ENCODE peak calls at places on chromosomes 4 and X, in nine cellular contexts. G, U, C, Y, I, N, L, V and T are unnamed samples.

GRCh38 chrX:333611-334311 is 15.2 kb upstream of the GTPBP6 start:
- DNase-seq in G (no peak), U (no peak), C (no peak), Y (no peak), I (no peak), N (no peak), L (no peak), V (no peak), T (no peak)

GRCh38 chr4:141540643-141541042 is 95.7 kb upstream of the IL15 start:
- DNase-seq in G (no peak), U (no peak), C (no peak), Y (no peak), I (no peak), N (no peak), L (no peak), V (no peak), T (no peak)

GRCh38 chrX:118644378-118644777 is 83.0 kb upstream of the IL13RA1 start:
- DNase-seq in G (peak), U (no peak), C (no peak), Y (peak), I (peak), N (peak), L (no peak), V (no peak), T (no peak)

GRCh38 chr4:64230709-64231310 is 178.4 kb downstream of the TECRL start:
- DNase-seq in G (no peak), U (no peak), C (no peak), Y (peak), I (no peak), N (peak), L (no peak), V (no peak), T (no peak)

GRCh38 chrX:6729581-6729980 is 194.7 kb upstream of the VCX3A start:
- DNase-seq in G (no peak), U (no peak), C (no peak), Y (no peak), I (no peak), N (no peak), L (no peak), V (no peak), T (no peak)

GRCh38 chr4:37073226-37073840 is 171.2 kb upstream of the NWD2 start:
- DNase-seq in G (no peak), U (no peak), C (no peak), Y (no peak), I (no peak), N (no peak), L (no peak), V (no peak), T (no peak)

GRCh38 chrX:129755779-129756650 is 17.2 kb downstream of the XPNPEP2 start:
- DNase-seq in G (no peak), U (peak), C (no peak), Y (no peak), I (no peak), N (no peak), L (no peak), V (no peak), T (peak)

GRCh38 chrX:150361777-150362351 is 1.3 kb upstream of the MAMLD1 start:
- DNase-seq in G (no peak), U (no peak), C (no peak), Y (no peak), I (no peak), N (no peak), L (no peak), V (no peak), T (no peak)

GRCh38 chr4:184472540-184473264 is 1.6 kb downstream of the IRF2 start:
- DNase-seq in G (no peak), U (peak), C (peak), Y (peak), I (peak), N (peak), L (no peak), V (peak), T (no peak)

GRCh38 chr4:14902337-14902736 is 99.9 kb upstream of the CPEB2 start:
- DNase-seq in G (no peak), U (no peak), C (no peak), Y (no peak), I (no peak), N (no peak), L (no peak), V (no peak), T (no peak)

GRCh38 chr4:128528793-128529553 is 241.4 kb upstream of the PGRMC2 start:
- DNase-seq in G (no peak), U (no peak), C (no peak), Y (peak), I (peak), N (peak), L (no peak), V (no peak), T (no peak)

GRCh38 chr4:185005209-185005819 is 13.0 kb upstream of the HELT start:
- DNase-seq in G (peak), U (peak), C (peak), Y (peak), I (peak), N (peak), L (peak), V (peak), T (peak)

GRCh38 chr4:40124690-40125089 is 68.0 kb downstream of the N4BP2 start:
- DNase-seq in G (no peak), U (peak), C (no peak), Y (no peak), I (no peak), N (no peak), L (no peak), V (no peak), T (peak)

GRCh38 chr4:140697709-140698560 is 58.2 kb downstream of the TBC1D9 start:
- DNase-seq in G (no peak), U (no peak), C (no peak), Y (no peak), I (no peak), N (no peak), L (no peak), V (no peak), T (no peak)

GRCh38 chrX:130680164-130681035 is 222.6 kb downstream of the ENOX2 start:
- DNase-seq in G (no peak), U (no peak), C (no peak), Y (no peak), I (peak), N (peak), L (no peak), V (peak), T (no peak)

GRCh38 chr4:131091896-131092295 is 1995.9 kb downstream of the C4orf33 start:
- DNase-seq in G (peak), U (no peak), C (no peak), Y (peak), I (peak), N (peak), L (no peak), V (peak), T (no peak)

GRCh38 chr4:122854860-122855259 is 28.2 kb downstream of the FGF2 start:
- DNase-seq in G (no peak), U (no peak), C (no peak), Y (no peak), I (peak), N (no peak), L (no peak), V (no peak), T (no peak)

GRCh38 chr4:174451897-174452296 is 70.4 kb downstream of the HPGD start:
- DNase-seq in G (no peak), U (no peak), C (no peak), Y (no peak), I (no peak), N (no peak), L (no peak), V (no peak), T (no peak)

GRCh38 chrX:140346711-140347110 is 158.2 kb downstream of the SOX3 start:
- DNase-seq in G (no peak), U (no peak), C (no peak), Y (no peak), I (peak), N (no peak), L (no peak), V (no peak), T (no peak)

GRCh38 chr4:156255205-156255604 is 301.5 kb upstream of the CTSO start:
- DNase-seq in G (peak), U (no peak), C (no peak), Y (no peak), I (peak), N (no peak), L (no peak), V (peak), T (no peak)

GRCh38 chrX:44474410-44474809 is 68.2 kb downstream of the FUNDC1 start:
- DNase-seq in G (no peak), U (no peak), C (no peak), Y (no peak), I (peak), N (no peak), L (no peak), V (no peak), T (no peak)